ENCODE peak calls at places on chromosome 16, in four cellular contexts. One of them, this sample, is unnamed.

GRCh38 chr16:50724237-50724747 is 17.6 kb upstream of the CYLD start:
- DNase-seq in IMR-90: no peak
- DNase-seq in choroid plexus epithelial cell: no peak
- DNase-seq in left ventricle myocardium inferior: no peak
- DNase-seq in this sample: no peak

GRCh38 chr16:54947616-54948015 is 17.0 kb downstream of the IRX5 start:
- DNase-seq in IMR-90: no peak
- DNase-seq in choroid plexus epithelial cell: no peak
- DNase-seq in left ventricle myocardium inferior: no peak
- DNase-seq in this sample: no peak

GRCh38 chr16:70694088-70694487 is 8.2 kb upstream of the MTSS2 start:
- DNase-seq in IMR-90: peak; percentile 78
- DNase-seq in choroid plexus epithelial cell: peak; percentile 70
- DNase-seq in left ventricle myocardium inferior: no peak
- DNase-seq in this sample: peak; percentile 44

GRCh38 chr16:4924593-4925378 is 12.2 kb downstream of the PPL start:
- DNase-seq in IMR-90: no peak
- DNase-seq in choroid plexus epithelial cell: no peak
- DNase-seq in left ventricle myocardium inferior: no peak
- DNase-seq in this sample: no peak

GRCh38 chr16:47887496-47887895 is 268.3 kb downstream of the ABCC12 start:
- DNase-seq in IMR-90: peak; percentile 33
- DNase-seq in choroid plexus epithelial cell: peak; percentile 16
- DNase-seq in left ventricle myocardium inferior: no peak
- DNase-seq in this sample: no peak

GRCh38 chr16:27571433-27572306 is 21.7 kb downstream of the KATNIP start:
- DNase-seq in IMR-90: no peak
- DNase-seq in choroid plexus epithelial cell: no peak
- DNase-seq in left ventricle myocardium inferior: no peak
- DNase-seq in this sample: no peak

GRCh38 chr16:16120382-16121184 is 102.7 kb downstream of the ABCC6 start:
- DNase-seq in IMR-90: peak; percentile 22
- DNase-seq in choroid plexus epithelial cell: peak; percentile 29
- DNase-seq in left ventricle myocardium inferior: peak; percentile 64
- DNase-seq in this sample: peak; percentile 12

GRCh38 chr16:19884611-19885455 is at the start of gene GPRC5B:
- DNase-seq in IMR-90: peak; percentile 25
- DNase-seq in choroid plexus epithelial cell: peak; percentile 42
- DNase-seq in left ventricle myocardium inferior: peak; percentile 63
- DNase-seq in this sample: no peak

GRCh38 chr16:86170720-86171119 is 271.8 kb downstream of the IRF8 start:
- DNase-seq in IMR-90: peak; percentile 28
- DNase-seq in choroid plexus epithelial cell: peak; percentile 6
- DNase-seq in left ventricle myocardium inferior: no peak
- DNase-seq in this sample: no peak

GRCh38 chr16:72926671-72927070 is 121.3 kb downstream of the ZFHX3 start:
- DNase-seq in IMR-90: no peak
- DNase-seq in choroid plexus epithelial cell: peak; percentile 50
- DNase-seq in left ventricle myocardium inferior: no peak
- DNase-seq in this sample: no peak

GRCh38 chr16:27321013-27321960 is 7.5 kb downstream of the IL4R start:
- DNase-seq in IMR-90: peak; percentile 48
- DNase-seq in choroid plexus epithelial cell: peak; percentile 48
- DNase-seq in left ventricle myocardium inferior: no peak
- DNase-seq in this sample: no peak

GRCh38 chr16:2520784-2521577 is 810 bp downstream of the AMDHD2 start:
- DNase-seq in IMR-90: no peak
- DNase-seq in choroid plexus epithelial cell: peak; percentile 28
- DNase-seq in left ventricle myocardium inferior: no peak
- DNase-seq in this sample: no peak

GRCh38 chr16:27102701-27103575 is 36.2 kb downstream of the C16orf82 start:
- DNase-seq in IMR-90: no peak
- DNase-seq in choroid plexus epithelial cell: no peak
- DNase-seq in left ventricle myocardium inferior: no peak
- DNase-seq in this sample: no peak

GRCh38 chr16:1929105-1929504 is 10.9 kb upstream of the HS3ST6 start:
- DNase-seq in IMR-90: no peak
- DNase-seq in choroid plexus epithelial cell: no peak
- DNase-seq in left ventricle myocardium inferior: no peak
- DNase-seq in this sample: no peak

GRCh38 chr16:89257281-89257731 is 39.8 kb downstream of the ZNF778 start:
- DNase-seq in IMR-90: no peak
- DNase-seq in choroid plexus epithelial cell: peak; percentile 21
- DNase-seq in left ventricle myocardium inferior: no peak
- DNase-seq in this sample: no peak

GRCh38 chr16:81583893-81584705 is 139.5 kb downstream of the CMIP start:
- DNase-seq in IMR-90: peak; percentile 82
- DNase-seq in choroid plexus epithelial cell: no peak
- DNase-seq in left ventricle myocardium inferior: no peak
- DNase-seq in this sample: no peak

GRCh38 chr16:48448799-48449481 is 63.7 kb upstream of the SIAH1 start:
- DNase-seq in IMR-90: no peak
- DNase-seq in choroid plexus epithelial cell: no peak
- DNase-seq in left ventricle myocardium inferior: no peak
- DNase-seq in this sample: no peak

GRCh38 chr16:67277294-67277998 is 1.9 kb upstream of the PLEKHG4 start:
- DNase-seq in IMR-90: peak; percentile 100
- DNase-seq in choroid plexus epithelial cell: peak; percentile 98
- DNase-seq in left ventricle myocardium inferior: no peak
- DNase-seq in this sample: peak; percentile 98
- H3K4me3 ChIP-seq in IMR-90: no peak overlapping the region
- H3K4me3 ChIP-seq in choroid plexus epithelial cell: peak overlapping the region; percentile 53
- H3K4me3 ChIP-seq in left ventricle myocardium inferior: no peak overlapping the region
- H3K4me3 ChIP-seq in this sample: peak overlapping the region; percentile 9

GRCh38 chr16:14529010-14529669 is 100.9 kb downstream of the PARN start:
- DNase-seq in IMR-90: peak; percentile 93
- DNase-seq in choroid plexus epithelial cell: peak; percentile 97
- DNase-seq in left ventricle myocardium inferior: peak; percentile 63
- DNase-seq in this sample: peak; percentile 82
- H3K4me3 ChIP-seq in IMR-90: peak overlapping the region; percentile 26
- H3K4me3 ChIP-seq in choroid plexus epithelial cell: peak overlapping the region; percentile 45
- H3K4me3 ChIP-seq in left ventricle myocardium inferior: peak overlapping the region; percentile 44
- H3K4me3 ChIP-seq in this sample: no peak overlapping the region

DNA sequence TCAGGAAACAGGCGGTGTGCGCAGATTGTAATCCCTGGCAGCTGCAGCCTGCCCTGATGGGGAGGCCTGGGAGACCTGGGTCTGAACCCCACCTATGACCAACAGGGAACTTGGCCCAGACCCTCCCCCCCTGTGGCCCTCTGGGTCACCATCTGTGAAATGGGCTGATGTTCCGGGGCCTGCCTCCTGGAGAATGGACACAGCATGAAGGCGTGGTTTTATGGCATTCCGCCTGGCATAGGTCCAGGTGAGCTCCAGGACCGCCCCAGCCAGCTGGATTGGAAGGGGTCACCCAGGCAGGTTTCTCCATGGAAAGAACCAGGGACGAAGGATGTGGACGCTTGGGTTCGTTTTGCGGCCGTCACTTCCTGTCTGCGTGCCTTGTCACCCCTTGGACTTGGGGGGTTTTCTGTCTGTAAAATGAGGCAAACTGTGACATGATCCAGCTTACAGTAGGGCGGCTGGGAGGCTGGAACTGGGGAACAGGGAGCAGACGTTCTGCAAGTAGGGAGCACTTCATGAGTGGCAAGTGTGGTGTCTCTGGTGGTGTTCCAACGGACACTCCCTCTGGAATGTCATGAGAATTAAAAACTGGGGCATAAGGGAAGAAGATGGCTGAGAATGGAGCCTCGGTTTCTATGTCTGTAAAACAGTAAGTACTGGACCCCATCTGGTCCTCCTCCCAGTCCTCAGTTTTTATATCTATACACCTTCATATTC is 1.6 kb downstream of the CPNE2 start:
- DNase-seq in IMR-90: no peak
- DNase-seq in choroid plexus epithelial cell: no peak
- DNase-seq in left ventricle myocardium inferior: no peak
- DNase-seq in this sample: no peak
- H3K4me3 ChIP-seq in IMR-90: no peak overlapping the region
- H3K4me3 ChIP-seq in choroid plexus epithelial cell: no peak overlapping the region
- H3K4me3 ChIP-seq in left ventricle myocardium inferior: peak overlapping the region; percentile 83
- H3K4me3 ChIP-seq in this sample: peak overlapping the region; percentile 5

GRCh38 chr16:10880609-10881452 is 3.8 kb downstream of the CIITA start:
- DNase-seq in IMR-90: no peak
- DNase-seq in choroid plexus epithelial cell: no peak
- DNase-seq in left ventricle myocardium inferior: no peak
- DNase-seq in this sample: no peak
- H3K4me3 ChIP-seq in IMR-90: no peak overlapping the region
- H3K4me3 ChIP-seq in choroid plexus epithelial cell: no peak overlapping the region
- H3K4me3 ChIP-seq in left ventricle myocardium inferior: peak overlapping the region; percentile 76
- H3K4me3 ChIP-seq in this sample: no peak overlapping the region

This sample was measured in brain microvascular endothelial cell.